ENCODE peak calls at places on chromosomes 2 and 18, in seven cellular contexts. B is A549, M is H9, W is upper lobe of right lung, F is IMR-90, V is left ventricle myocardium inferior, P is HCT116. G is an unnamed sample.

GRCh38 chr2:223601932-223602676 is at the start of gene SCG2:
- DNase-seq in B (peak), P (peak), F (peak), V (peak), W (peak), M (peak), G (peak)

GRCh38 chr2:218010116-218010837 is 7.5 kb upstream of the TNS1 start:
- DNase-seq in W (peak), B (peak), F (peak), V (peak), P (no peak), M (peak), G (peak)

GRCh38 chr2:85134255-85135065 is 1.3 kb downstream of the TCF7L1 start:
- DNase-seq in B (no peak), P (no peak), W (peak), M (peak), V (peak), F (peak), G (peak)

GRCh38 chr2:178306351-178307073 is 112.2 kb downstream of the OSBPL6 start:
- DNase-seq in P (peak), W (peak), F (peak), B (peak), V (no peak), M (peak), G (no peak)

GRCh38 chr2:75221872-75222271 is 22.6 kb upstream of the TACR1 start:
- DNase-seq in M (no peak), V (no peak), P (no peak), F (peak), W (no peak), B (no peak), G (no peak)

GRCh38 chr2:71282493-71282892 is 49.1 kb upstream of the ZNF638 start:
- DNase-seq in F (no peak), B (peak), W (no peak), M (no peak), P (no peak), V (no peak), G (no peak)

GRCh38 chr2:63058149-63058741 is 7.6 kb downstream of the OTX1 start:
- DNase-seq in W (no peak), V (no peak), P (no peak), F (peak), B (no peak), M (peak), G (no peak)

GRCh38 chr2:119282966-119283511 is 59.4 kb downstream of the STEAP3 start:
- DNase-seq in W (peak), V (peak), B (no peak), F (no peak), P (no peak), M (no peak), G (no peak)

GRCh38 chr2:226578879-226579278 is 220.7 kb downstream of the IRS1 start:
- DNase-seq in M (no peak), B (peak), F (peak), P (no peak), W (no peak), V (no peak), G (no peak)

GRCh38 chr2:48205137-48205798 is 299.0 kb upstream of the FBXO11 start:
- DNase-seq in V (no peak), W (no peak), B (peak), M (no peak), P (no peak), F (peak), G (no peak)

GRCh38 chr2:194819367-194819766 is 837.7 kb upstream of the SLC39A10 start:
- DNase-seq in W (no peak), B (no peak), V (no peak), P (no peak), M (no peak), F (no peak), G (no peak)

GRCh38 chr2:66571873-66572272 is 136.9 kb downstream of the MEIS1 start:
- DNase-seq in B (no peak), P (no peak), M (no peak), W (no peak), V (no peak), F (peak), G (no peak)

GRCh38 chr2:26561918-26562810 is 79.0 kb downstream of the CIB4 start:
- DNase-seq in W (peak), P (peak), M (peak), V (peak), F (no peak), B (peak), G (peak)

GRCh38 chr2:145186303-145186702 is 666.4 kb upstream of the ZEB2 start:
- DNase-seq in B (peak), P (no peak), V (no peak), W (no peak), M (peak), F (peak), G (no peak)

GRCh38 chr2:120020554-120020953 is 7.7 kb downstream of the EPB41L5 start:
- DNase-seq in V (no peak), W (no peak), B (no peak), M (no peak), F (no peak), P (no peak), G (no peak)

GRCh38 chr2:76759634-76760366 is 762.4 kb downstream of the LRRTM4 start:
- DNase-seq in B (no peak), P (no peak), M (no peak), F (no peak), V (no peak), W (no peak), G (no peak)

GRCh38 chr2:47541848-47542450 is 139.0 kb downstream of the MSH2 start:
- DNase-seq in W (peak), V (no peak), F (peak), P (no peak), B (no peak), M (no peak), G (no peak)

GRCh38 chr18:42583197-42583776 is 532.2 kb downstream of the RIT2 start:
- DNase-seq in F (no peak), B (no peak), V (no peak), P (no peak), M (no peak), W (no peak), G (no peak)

GRCh38 chr2:151786077-151786476 is 42.1 kb downstream of the ARL5A start:
- DNase-seq in W (no peak), V (no peak), P (no peak), F (no peak), M (no peak), B (no peak), G (no peak)

GRCh38 chr2:199160677-199161465 is 296.9 kb downstream of the SATB2 start:
- DNase-seq in M (no peak), F (peak), V (no peak), B (peak), W (no peak), P (no peak), G (no peak)

GRCh38 chr18:48806551-48807261 is 144.1 kb downstream of the SMAD7 start:
- DNase-seq in W (peak), P (peak), V (peak), B (no peak), M (peak), F (no peak), G (peak)

GRCh38 chr2:31578316-31578715 is 2.4 kb downstream of the SRD5A2 start:
- DNase-seq in B (no peak), W (no peak), V (no peak), F (no peak), P (no peak), M (no peak), G (no peak)

GRCh38 chr2:173599821-173600354 is 245.2 kb downstream of the CDCA7 start:
- DNase-seq in F (no peak), B (no peak), P (no peak), M (no peak), V (no peak), W (no peak), G (no peak)

GRCh38 chr2:128316777-128317185 is 1.9 kb downstream of the HS6ST1 start:
- DNase-seq in F (no peak), B (no peak), M (no peak), W (peak), V (no peak), P (no peak), G (no peak)

GRCh38 chr2:128651000-128651399 is 332.3 kb upstream of the HS6ST1 start:
- DNase-seq in B (no peak), F (no peak), W (no peak), M (no peak), V (no peak), P (no peak), G (no peak)

GRCh38 chr2:172148246-172148645 is 45.5 kb upstream of the DLX2 start:
- DNase-seq in B (no peak), M (no peak), P (no peak), F (no peak), V (no peak), W (no peak), G (no peak)

GRCh38 chr2:227818569-227819397 is 5.1 kb downstream of the CCL20 start:
- DNase-seq in V (peak), W (peak), P (no peak), M (no peak), F (no peak), B (peak), G (no peak)

GRCh38 chr18:29841631-29842030 is 1200.9 kb downstream of the DSC3 start:
- DNase-seq in M (no peak), B (no peak), F (no peak), W (no peak), V (no peak), P (no peak), G (no peak)

GRCh38 chr2:129483366-129483765 is 496.1 kb upstream of the RAB6C start:
- DNase-seq in V (no peak), P (no peak), F (no peak), B (no peak), M (no peak), W (no peak), G (no peak)

GRCh38 chr2:23380562-23381065 is 4.4 kb upstream of the KLHL29 start:
- DNase-seq in B (no peak), F (peak), W (no peak), V (no peak), M (no peak), P (no peak), G (no peak)

GRCh38 chr2:241560181-241560882 is 1.8 kb downstream of the BOK start:
- DNase-seq in W (no peak), V (no peak), P (no peak), F (no peak), B (no peak), M (peak), G (no peak)
- H3K27ac ChIP-seq in W (no peak), V (no peak), P (peak), F (no peak), B (peak), M (no peak), G (no peak)

GRCh38 chr2:156398176-156398575 is 38.0 kb upstream of the GPD2 start:
- DNase-seq in V (no peak), W (no peak), M (no peak), B (no peak), F (no peak), P (no peak), G (no peak)

GRCh38 chr2:156399224-156399949 is 36.8 kb upstream of the GPD2 start:
- DNase-seq in V (no peak), B (no peak), W (peak), P (no peak), F (peak), M (peak), G (no peak)

GRCh38 chr2:156396126-156396525 is 40.1 kb upstream of the GPD2 start:
- DNase-seq in M (no peak), V (no peak), P (no peak), B (no peak), W (no peak), F (no peak), G (no peak)

GRCh38 chr2:156397229-156397628 is 39.0 kb upstream of the GPD2 start:
- DNase-seq in F (no peak), B (no peak), M (no peak), V (no peak), W (no peak), P (no peak), G (no peak)

DNA sequence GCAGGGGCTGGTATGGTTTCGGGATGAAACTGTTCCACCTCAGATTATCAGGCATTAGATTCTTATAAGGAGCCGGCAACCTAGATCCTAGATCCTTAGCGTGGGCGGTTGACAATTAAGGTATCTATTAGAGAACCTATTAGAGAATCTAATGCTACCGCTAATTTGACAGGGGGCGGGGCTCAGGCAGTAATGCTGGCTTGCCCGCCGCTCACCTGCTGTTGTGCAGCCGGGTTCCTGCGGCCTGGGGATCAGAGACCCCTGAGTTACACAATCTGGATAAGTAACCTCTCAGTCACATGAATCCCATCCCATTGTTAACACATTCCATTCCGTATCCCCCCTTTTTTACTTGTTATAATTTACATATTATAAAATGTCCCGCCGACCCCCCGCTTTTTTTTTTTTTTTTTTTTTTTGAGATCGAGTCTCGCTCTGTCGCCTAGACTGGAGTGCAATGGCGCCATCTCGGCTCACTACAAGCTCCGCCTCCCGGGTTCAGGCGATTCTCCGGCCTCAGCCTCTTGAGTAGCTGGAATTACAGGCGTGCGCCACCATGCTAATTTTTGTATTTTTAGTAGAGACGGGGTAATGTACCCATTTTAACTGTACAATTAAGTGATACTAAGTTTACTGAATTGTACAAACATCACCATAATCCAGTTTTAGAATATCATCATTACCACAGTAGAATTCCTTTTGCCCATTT is 42.0 kb upstream of the GPD2 start:
- DNase-seq in B (no peak), F (no peak), V (no peak), W (no peak), M (no peak), P (no peak), G (no peak)
- H3K27ac ChIP-seq in B (no peak), F (no peak), V (no peak), W (no peak), M (no peak), P (no peak), G (no peak)

GRCh38 chr2:72423766-72424165 is 276.1 kb upstream of the CYP26B1 start:
- DNase-seq in V (no peak), B (no peak), W (no peak), P (no peak), F (no peak), M (no peak), G (no peak)
- H3K27ac ChIP-seq in V (no peak), B (no peak), W (no peak), P (no peak), F (no peak), M (no peak), G (no peak)

GRCh38 chr18:63177259-63177658 is 142.3 kb downstream of the BCL2 start:
- DNase-seq in F (no peak), M (no peak), B (no peak), V (no peak), W (no peak), P (no peak), G (peak)
- H3K27ac ChIP-seq in F (no peak), M (no peak), B (no peak), V (peak), W (no peak), P (no peak), G (no peak)

GRCh38 chr2:18445412-18446320 is 114.8 kb downstream of the RDH14 start:
- DNase-seq in P (no peak), W (no peak), V (peak), F (no peak), B (no peak), M (no peak), G (no peak)
- H3K27ac ChIP-seq in P (no peak), W (no peak), V (peak), F (peak), B (no peak), M (no peak), G (no peak)